ENCODE peak calls at places on chromosomes 5 and 9, in five cellular contexts. N is GM12891, C is GM12878, L is HepG2, S is K562. I is an unnamed sample.

GRCh38 chr9:2496934-2497333 is 124.7 kb upstream of the VLDLR start:
- DNase-seq in S (no peak), N (no peak), C (no peak), L (no peak), I (no peak)

GRCh38 chr5:1420211-1421195 is 24.7 kb downstream of the SLC6A3 start:
- DNase-seq in C (no peak), S (no peak), N (no peak), L (no peak), I (no peak)

GRCh38 chr5:134503088-134503936 is 22.2 kb upstream of the JADE2 start:
- DNase-seq in S (peak), N (peak), C (peak), L (peak), I (peak)

GRCh38 chr9:87595605-87596004 is 97.9 kb downstream of the DAPK1 start:
- DNase-seq in N (no peak), L (no peak), S (no peak), C (no peak), I (no peak)

GRCh38 chr5:144028058-144028457 is 142.4 kb downstream of the YIPF5 start:
- DNase-seq in C (no peak), L (no peak), S (no peak), N (no peak), I (no peak)

GRCh38 chr5:13478831-13479465 is 465.5 kb downstream of the DNAH5 start:
- DNase-seq in C (no peak), S (no peak), L (peak), N (no peak), I (peak)

GRCh38 chr5:151811593-151812321 is 40.0 kb downstream of the G3BP1 start:
- DNase-seq in C (no peak), L (no peak), S (no peak), N (no peak), I (no peak)

GRCh38 chr5:116361171-116361967 is 213.3 kb downstream of the SEMA6A start:
- DNase-seq in S (no peak), C (no peak), N (no peak), L (no peak), I (no peak)

GRCh38 chr9:95225016-95225745 is 92.3 kb downstream of the FANCC start:
- DNase-seq in C (no peak), S (no peak), L (peak), N (no peak), I (no peak)

GRCh38 chr5:179840766-179841165 is 17.9 kb downstream of the MRNIP start:
- DNase-seq in S (no peak), N (no peak), L (no peak), C (no peak), I (no peak)

GRCh38 chr9:134566196-134566822 is 75.3 kb upstream of the COL5A1 start:
- DNase-seq in S (no peak), C (no peak), N (no peak), L (no peak), I (no peak)

GRCh38 chr9:99822096-99822595 is 461 bp downstream of the NR4A3 start:
- DNase-seq in C (no peak), S (peak), L (no peak), N (peak), I (peak)

GRCh38 chr5:172008689-172009141 is 2.3 kb upstream of the FBXW11 start:
- DNase-seq in N (no peak), C (no peak), S (no peak), L (no peak), I (no peak)

GRCh38 chr5:138568061-138568824 is 7.0 kb downstream of the HSPA9 start:
- DNase-seq in L (no peak), N (no peak), C (no peak), S (no peak), I (no peak)

GRCh38 chr5:100826133-100826532 is 76.9 kb downstream of the ST8SIA4 start:
- DNase-seq in S (no peak), L (no peak), N (no peak), C (peak), I (no peak)

GRCh38 chr9:133604214-133604613 is 5.0 kb downstream of the FAM163B start:
- DNase-seq in N (no peak), C (no peak), S (no peak), L (peak), I (no peak)

GRCh38 chr9:112125961-112126388 is 49.1 kb downstream of the SUSD1 start:
- DNase-seq in L (peak), C (no peak), S (no peak), N (no peak), I (no peak)

GRCh38 chr9:107952773-107953172 is 463.2 kb upstream of the KLF4 start:
- DNase-seq in N (no peak), L (no peak), S (no peak), C (no peak), I (no peak)

GRCh38 chr5:177194278-177194677 is 60.7 kb downstream of the NSD1 start:
- DNase-seq in C (no peak), N (no peak), L (peak), S (no peak), I (no peak)

GRCh38 chr9:76459691-76460635 is 981 bp downstream of the GCNT1 start:
- DNase-seq in L (peak), S (peak), N (no peak), C (no peak), I (no peak)

GRCh38 chr9:4826417-4827166 is 33.8 kb downstream of the RCL1 start:
- DNase-seq in L (no peak), S (no peak), N (no peak), C (no peak), I (no peak)

GRCh38 chr5:137273511-137273910 is 225.6 kb downstream of the SPOCK1 start:
- DNase-seq in N (no peak), C (no peak), S (no peak), L (no peak), I (no peak)

GRCh38 chr9:88953401-88954029 is 37.8 kb upstream of the S1PR3 start:
- DNase-seq in N (no peak), L (peak), C (no peak), S (no peak), I (no peak)

GRCh38 chr9:33778700-33779351 is 16.5 kb upstream of the PRSS3 start:
- DNase-seq in C (peak), S (peak), L (peak), N (peak), I (peak)

GRCh38 chr9:93665566-93666278 is 89.3 kb downstream of the PHF2 start:
- DNase-seq in N (no peak), S (no peak), L (no peak), C (no peak), I (no peak)

GRCh38 chr5:179318193-179318955 is 26.9 kb downstream of the ADAMTS2 start:
- DNase-seq in C (no peak), S (no peak), L (no peak), N (no peak), I (no peak)

GRCh38 chr5:172104021-172104420 is 84.0 kb downstream of the STK10 start:
- DNase-seq in L (peak), C (no peak), S (no peak), N (no peak), I (no peak)

GRCh38 chr9:68974431-68974830 is 39.5 kb downstream of the PRKACG start:
- DNase-seq in S (no peak), N (peak), C (peak), L (no peak), I (peak)

GRCh38 chr9:130288393-130288792 is 22.8 kb downstream of the HMCN2 start:
- DNase-seq in S (no peak), N (no peak), L (no peak), C (no peak), I (no peak)

GRCh38 chr5:57698785-57699184 is 216.2 kb upstream of the ACTBL2 start:
- DNase-seq in C (no peak), S (no peak), N (no peak), L (peak), I (no peak)

GRCh38 chr9:129138476-129139232 is 27.4 kb downstream of the PTPA start:
- DNase-seq in C (no peak), N (no peak), L (no peak), S (no peak), I (no peak)

GRCh38 chr5:163915481-163915961 is 410.1 kb downstream of the MAT2B start:
- DNase-seq in S (no peak), N (peak), L (peak), C (peak), I (no peak)

GRCh38 chr5:78530342-78531096 is 118.1 kb downstream of the LHFPL2 start:
- DNase-seq in L (no peak), C (no peak), S (peak), N (no peak), I (no peak)

GRCh38 chr5:127290019-127290945 is at the start of gene MEGF10:
- DNase-seq in N (peak), L (peak), S (peak), C (no peak), I (peak)

GRCh38 chr5:17046320-17046719 is 110.2 kb upstream of the MYO10 start:
- DNase-seq in L (no peak), S (no peak), N (no peak), C (no peak), I (no peak)

GRCh38 chr5:143986567-143987242 is 174.7 kb downstream of the HMHB1 start:
- DNase-seq in N (no peak), S (no peak), C (no peak), L (no peak), I (no peak)

GRCh38 chr9:136053757-136054142 is 41.3 kb downstream of the NACC2 start:
- DNase-seq in L (no peak), S (no peak), N (no peak), C (no peak), I (peak)

GRCh38 chr5:139652788-139653241 is 4.7 kb downstream of the CXXC5 start:
- DNase-seq in L (no peak), S (no peak), C (no peak), N (no peak), I (no peak)

GRCh38 chr5:139653616-139654015 is 5.5 kb downstream of the CXXC5 start:
- DNase-seq in S (no peak), L (no peak), N (no peak), C (no peak), I (no peak)

GRCh38 chr5:139650689-139651501 is 2.7 kb downstream of the CXXC5 start:
- DNase-seq in N (no peak), S (peak), L (peak), C (no peak), I (no peak)

GRCh38 chr5:139651502-139651862 is 3.3 kb downstream of the CXXC5 start:
- DNase-seq in C (no peak), L (no peak), S (no peak), N (no peak), I (no peak)

GRCh38 chr5:139651863-139652787 is 4.0 kb downstream of the CXXC5 start:
- DNase-seq in C (peak), N (peak), S (peak), L (no peak), I (peak)
- TF ChIP-seq POLR2A in C (no peak), N (no peak), S (no peak), L (no peak), I (no peak)

DNA sequence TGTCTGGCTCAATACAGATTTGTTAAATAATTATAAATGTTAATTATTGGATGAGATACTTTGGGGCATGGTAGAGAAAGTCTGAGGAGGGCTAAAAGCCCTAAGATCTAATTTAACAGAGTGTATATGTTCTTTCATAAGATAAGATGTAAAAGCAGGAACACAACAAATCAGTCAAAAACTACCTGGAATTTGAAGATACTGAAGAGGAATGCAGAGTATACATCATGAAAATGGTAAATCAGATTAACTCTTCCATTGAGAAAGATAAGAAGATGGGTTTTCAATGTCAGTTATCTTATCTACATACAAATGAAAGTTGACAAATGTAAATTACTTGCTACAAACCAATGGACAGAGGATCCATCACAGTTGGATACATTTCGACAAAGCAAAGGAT is 107.3 kb upstream of the NFIB start:
- DNase-seq in S (no peak), L (no peak), N (no peak), C (no peak), I (no peak)
- TF ChIP-seq TAF1 in S (no peak), L (no peak), N (no peak), C (no peak), I (no peak)

DNA sequence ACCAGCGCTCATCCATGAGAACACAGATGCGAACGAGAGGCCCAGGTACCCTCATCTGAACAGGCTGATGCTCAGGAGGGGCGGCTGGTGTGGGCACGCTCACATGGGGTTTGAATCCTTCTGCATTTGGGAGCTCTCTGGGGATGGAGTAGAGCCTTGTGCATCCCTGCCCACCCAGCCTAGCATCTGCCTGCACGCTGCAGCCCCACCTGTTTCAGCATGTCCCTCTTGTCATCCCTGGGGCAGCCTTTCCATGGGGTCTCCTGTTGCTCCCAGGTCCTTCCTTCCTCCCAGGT is 25.9 kb downstream of the POLR1E start:
- DNase-seq in C (no peak), N (no peak), L (no peak), S (no peak), I (no peak)
- TF ChIP-seq POLR2A in C (no peak), N (no peak), L (no peak), S (peak), I (no peak)

GRCh38 chr5:37197340-37198050 is 51.7 kb downstream of the CPLANE1 start:
- DNase-seq in N (no peak), L (no peak), S (no peak), C (no peak), I (no peak)

GRCh38 chr5:37198066-37198465 is 51.1 kb downstream of the CPLANE1 start:
- DNase-seq in L (no peak), C (no peak), N (no peak), S (no peak), I (no peak)

GRCh38 chr5:37198842-37199241 is 50.3 kb downstream of the CPLANE1 start:
- DNase-seq in C (no peak), S (no peak), N (no peak), L (no peak), I (no peak)
- TF ChIP-seq TAF1 in C (no peak), S (no peak), N (no peak), L (no peak), I (no peak)

GRCh38 chr5:158390556-158390955 is 531.6 kb upstream of the CLINT1 start:
- DNase-seq in S (no peak), C (no peak), L (no peak), N (no peak), I (no peak)
- TF ChIP-seq POLR2A in S (no peak), C (no peak), L (no peak), N (no peak), I (no peak)

DNA sequence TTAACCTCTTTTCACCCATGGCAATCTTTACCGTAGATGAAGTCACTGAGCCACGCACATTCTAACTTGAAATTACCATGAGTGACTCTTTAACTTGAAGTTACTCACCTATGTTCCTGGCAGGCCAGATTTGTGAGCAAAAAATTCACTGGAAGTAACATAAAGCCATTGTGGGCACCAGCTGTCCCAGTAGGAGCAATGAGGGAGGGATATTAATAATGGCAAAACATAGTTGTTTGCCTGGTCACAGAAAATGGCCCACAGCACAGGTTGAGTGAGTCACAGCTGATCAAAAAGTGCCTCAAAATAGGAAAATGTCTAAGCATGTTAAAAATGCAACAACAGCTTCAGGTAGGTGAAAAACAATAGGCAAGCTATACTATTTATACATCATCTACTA is 146.6 kb downstream of the EFNA5 start:
- DNase-seq in N (no peak), L (no peak), C (no peak), S (no peak), I (no peak)
- TF ChIP-seq TAF1 in N (no peak), L (no peak), C (no peak), S (no peak), I (no peak)

GRCh38 chr9:137175345-137175961 is 3.6 kb upstream of the TMEM210 start:
- DNase-seq in L (no peak), N (no peak), S (peak), C (no peak), I (no peak)

GRCh38 chr9:137178201-137178938 is 6.5 kb upstream of the TMEM210 start:
- DNase-seq in L (no peak), N (no peak), C (no peak), S (no peak), I (no peak)

GRCh38 chr9:137174722-137175293 is 3.0 kb upstream of the TMEM210 start:
- DNase-seq in S (peak), N (no peak), C (no peak), L (no peak), I (no peak)

GRCh38 chr9:137173795-137174664 is 2.2 kb upstream of the TMEM210 start:
- DNase-seq in S (no peak), L (no peak), C (no peak), N (no peak), I (no peak)

DNA sequence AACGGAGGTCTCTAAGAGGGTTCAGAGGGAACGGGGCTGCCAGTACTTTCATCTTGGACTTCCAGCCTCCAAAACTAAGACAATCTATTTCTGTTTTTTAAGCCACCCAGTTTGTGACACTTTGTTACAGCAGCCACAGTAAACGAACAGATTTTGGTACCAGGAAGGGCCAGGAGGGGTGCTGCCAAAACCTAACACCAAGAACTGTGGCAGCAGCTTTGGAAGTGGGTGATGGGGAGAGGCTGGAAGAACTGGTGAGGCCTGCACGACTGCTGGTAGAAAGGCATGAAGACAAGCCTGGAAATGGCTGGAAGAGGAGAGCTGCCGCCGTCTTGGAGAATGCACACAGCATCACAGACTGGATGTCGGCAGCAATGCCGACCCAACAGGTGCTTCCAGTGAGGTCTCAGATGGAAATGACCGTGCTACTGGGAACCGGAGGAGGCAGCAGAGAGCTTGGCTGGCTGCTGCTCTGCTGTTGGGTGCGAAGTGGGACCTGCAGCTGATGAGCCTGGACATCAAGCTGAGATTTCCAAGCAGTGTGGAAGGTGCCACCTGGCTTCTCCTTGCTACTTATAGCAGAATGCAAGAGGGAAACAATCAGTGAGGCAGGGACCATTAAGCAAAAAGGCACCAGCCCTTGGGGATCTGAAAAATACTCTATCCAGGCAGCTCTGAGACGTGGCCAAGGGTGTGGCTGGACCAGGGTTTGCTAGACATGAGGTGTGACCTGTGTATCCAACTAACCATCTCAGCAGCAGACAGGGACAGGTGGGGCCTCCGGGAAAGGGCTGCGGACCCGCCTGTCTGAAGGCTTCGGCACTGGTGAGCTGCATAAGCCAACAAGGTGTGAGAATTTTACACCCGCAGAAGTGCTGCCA is 4.7 kb upstream of the TMEM210 start:
- DNase-seq in C (no peak), L (peak), N (peak), S (peak), I (no peak)
- TF ChIP-seq POLR2A in C (peak), L (no peak), N (no peak), S (no peak), I (no peak)

DNA sequence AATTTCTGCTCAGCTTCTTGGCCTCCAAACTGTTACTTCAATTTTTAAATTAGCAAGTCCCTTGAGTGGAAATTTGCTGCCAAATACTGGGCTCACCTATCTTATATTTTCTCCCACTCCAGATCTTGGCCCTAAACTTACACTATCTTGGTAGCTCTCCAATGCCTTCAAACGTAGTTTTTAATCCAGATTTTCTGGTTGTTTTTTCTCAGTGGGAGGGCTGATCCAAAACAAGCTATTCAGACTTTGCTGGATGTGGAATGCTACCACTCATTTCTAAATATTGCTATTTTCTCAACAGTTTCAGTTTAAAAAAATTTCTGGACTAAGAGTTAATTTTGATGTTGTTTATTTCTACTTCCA is 93.8 kb upstream of the NEK6 start:
- DNase-seq in S (no peak), N (no peak), C (no peak), L (no peak), I (no peak)
- TF ChIP-seq TAF1 in S (no peak), N (no peak), C (no peak), L (no peak), I (no peak)